ENCODE peak calls at places on chromosomes 13 and 19, in ten cellular contexts. F is breast epithelium; E is thoracic aorta; T is CD8-positive, alpha-beta T cell; R is CD4-positive, alpha-beta memory T cell; A is lung; N is aorta; Z is fibroblast of lung; Q is transverse colon; I is neuronal stem cell. U is an unnamed sample.
A peak's percentile ranks its signal among the peaks of the same experiment; 100 is the strongest.

GRCh38 chr19:46919324-46919723 is 58.5 kb downstream of the ARHGAP35 start:
- DNase-seq in T (no peak), Z (peak; percentile 31), Q (no peak), R (no peak), N (no peak), A (no peak), E (no peak), I (no peak), F (peak; percentile 43), U (no peak)

GRCh38 chr19:12723383-12723642 is 419 bp downstream of the TNPO2 start:
- DNase-seq in T (no peak), Q (no peak), A (no peak), I (no peak), E (no peak), R (no peak), Z (peak; percentile 14), N (no peak), F (no peak), U (no peak)

GRCh38 chr19:39506944-39507714 is 7.8 kb upstream of the SELENOV start:
- DNase-seq in T (peak; percentile 44), R (peak; percentile 47), Z (peak; percentile 44), F (no peak), Q (no peak), N (no peak), E (no peak), A (no peak), I (peak; percentile 71), U (no peak)

GRCh38 chr13:97967948-97968347 is 14.5 kb downstream of the IPO5 start:
- DNase-seq in I (no peak), A (no peak), Z (no peak), Q (no peak), E (no peak), R (no peak), F (no peak), T (no peak), N (no peak), U (no peak)

GRCh38 chr19:14563989-14564650 is 7.7 kb downstream of the NDUFB7 start:
- DNase-seq in E (no peak), N (peak; percentile 55), R (peak; percentile 38), T (peak; percentile 70), I (no peak), F (no peak), Z (no peak), Q (no peak), A (no peak), U (peak; percentile 50)

GRCh38 chr13:46975173-46975572 is 78.3 kb upstream of the HTR2A start:
- DNase-seq in E (no peak), F (no peak), Z (no peak), N (no peak), T (no peak), A (no peak), Q (no peak), R (no peak), I (no peak), U (no peak)

GRCh38 chr19:5929646-5930045 is 15.6 kb downstream of the CAPS start:
- DNase-seq in I (no peak), N (no peak), T (no peak), A (no peak), Z (no peak), E (no peak), F (no peak), Q (no peak), R (no peak), U (no peak)

GRCh38 chr13:23159205-23159586 is 21.6 kb upstream of the SGCG start:
- DNase-seq in Z (peak; percentile 69), Q (no peak), E (no peak), N (peak; percentile 66), F (no peak), T (no peak), A (no peak), R (no peak), I (peak; percentile 68), U (no peak)

GRCh38 chr13:99407906-99408702 is 93.2 kb upstream of the TM9SF2 start:
- DNase-seq in A (no peak), Q (no peak), I (no peak), F (no peak), N (no peak), T (no peak), R (no peak), Z (no peak), E (no peak), U (no peak)

GRCh38 chr13:46648166-46648607 is 95.2 kb downstream of the LRCH1 start:
- DNase-seq in Q (peak; percentile 64), E (no peak), I (no peak), A (no peak), T (no peak), N (no peak), Z (peak; percentile 54), R (no peak), F (no peak), U (no peak)

GRCh38 chr13:61954092-61954491 is 538.4 kb upstream of the PCDH20 start:
- DNase-seq in I (peak; percentile 17), Z (peak; percentile 61), E (no peak), F (no peak), T (no peak), A (no peak), N (no peak), R (no peak), Q (no peak), U (no peak)

GRCh38 chr19:3687774-3688706 is 12.2 kb downstream of the PIP5K1C start:
- DNase-seq in R (peak; percentile 36), E (no peak), I (no peak), T (peak; percentile 45), N (peak; percentile 43), Z (no peak), F (peak; percentile 58), A (no peak), Q (peak; percentile 54), U (no peak)

GRCh38 chr19:45863840-45864628 is at the start of gene FOXA3:
- DNase-seq in E (no peak), R (peak; percentile 55), F (no peak), A (no peak), Q (peak; percentile 85), T (peak; percentile 55), N (no peak), Z (peak; percentile 24), I (no peak), U (peak; percentile 37)

GRCh38 chr19:42252365-42253244 is 2.3 kb downstream of the ERF start:
- DNase-seq in Q (no peak), A (no peak), Z (peak; percentile 47), T (no peak), I (no peak), F (peak; percentile 79), R (no peak), N (no peak), E (no peak), U (peak; percentile 19)

GRCh38 chr13:93963266-93964131 is 516.0 kb downstream of the DCT start:
- DNase-seq in N (no peak), T (no peak), I (no peak), F (no peak), Q (no peak), E (no peak), Z (peak; percentile 73), A (no peak), R (no peak), U (no peak)

DNA sequence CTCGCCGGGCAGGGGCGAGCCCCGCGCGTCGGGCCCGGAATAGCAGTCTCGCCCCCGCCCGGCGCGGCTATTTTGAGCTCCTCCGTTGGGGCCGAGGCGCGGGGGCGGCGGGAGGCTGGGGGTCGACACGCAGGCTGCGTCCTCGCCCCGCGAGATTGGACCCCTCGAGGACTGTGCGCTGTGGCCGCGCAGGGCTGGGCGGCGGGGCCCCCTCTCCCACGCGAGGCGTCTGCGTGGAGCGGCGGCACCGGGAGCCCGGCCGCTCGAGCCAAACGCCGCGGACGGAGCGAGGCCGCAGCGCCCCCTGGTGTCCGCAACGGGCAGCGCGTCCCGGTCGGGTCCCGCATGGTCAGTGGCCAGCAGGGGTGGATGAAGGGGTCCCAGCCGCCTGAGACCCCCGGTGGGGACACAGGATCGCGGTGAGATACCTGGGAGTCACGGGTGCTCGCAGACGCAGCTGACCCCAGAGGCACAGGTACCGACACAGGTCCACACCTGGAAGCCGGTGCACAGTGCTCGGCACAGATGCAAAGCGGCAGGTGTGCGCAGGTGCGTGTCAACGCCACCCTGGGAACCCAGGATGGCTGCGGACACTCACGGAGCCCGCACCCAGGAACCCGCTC is 2.2 kb upstream of the CIRBP start:
- DNase-seq in N (peak; percentile 82), Z (peak; percentile 42), T (peak; percentile 50), F (no peak), R (peak; percentile 70), Q (peak; percentile 82), E (no peak), A (peak; percentile 79), I (no peak), U (peak; percentile 60)
- H3K27ac ChIP-seq in N (no peak overlapping the region), Z (peak overlapping the region; percentile 96), T (peak overlapping the region; percentile 24), F (peak overlapping the region; percentile 98), R (peak overlapping the region; percentile 58), Q (peak overlapping the region; percentile 98), E (peak overlapping the region; percentile 95), A (peak overlapping the region; percentile 77), I (peak overlapping the region; percentile 68), U (peak overlapping the region; percentile 62)

DNA sequence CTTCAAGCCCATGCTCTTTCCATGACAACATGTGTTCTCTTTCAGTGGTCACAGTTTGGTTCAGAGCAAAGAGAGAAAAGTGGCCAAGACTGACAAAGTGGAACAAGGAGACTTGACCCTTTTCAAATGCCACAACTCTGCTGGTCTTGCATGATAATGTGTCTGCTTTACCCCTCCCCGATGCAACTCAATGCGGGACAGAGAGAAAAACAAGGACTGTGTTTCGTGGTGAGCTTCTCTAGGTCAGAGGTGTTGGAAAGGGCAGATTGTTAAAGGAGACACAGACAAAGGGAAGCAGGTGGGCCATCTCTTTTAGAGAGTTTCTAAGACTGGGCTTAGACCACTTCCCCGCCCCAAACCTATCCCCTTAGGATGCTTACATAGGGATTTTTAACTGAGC is 61.6 kb upstream of the SERTM1 start:
- DNase-seq in A (no peak), R (no peak), E (no peak), N (no peak), I (no peak), Q (no peak), T (no peak), Z (no peak), F (no peak), U (no peak)
- H3K27ac ChIP-seq in A (no peak overlapping the region), R (no peak overlapping the region), E (no peak overlapping the region), N (no peak overlapping the region), I (no peak overlapping the region), Q (no peak overlapping the region), T (no peak overlapping the region), Z (no peak overlapping the region), F (no peak overlapping the region), U (no peak overlapping the region)

DNA sequence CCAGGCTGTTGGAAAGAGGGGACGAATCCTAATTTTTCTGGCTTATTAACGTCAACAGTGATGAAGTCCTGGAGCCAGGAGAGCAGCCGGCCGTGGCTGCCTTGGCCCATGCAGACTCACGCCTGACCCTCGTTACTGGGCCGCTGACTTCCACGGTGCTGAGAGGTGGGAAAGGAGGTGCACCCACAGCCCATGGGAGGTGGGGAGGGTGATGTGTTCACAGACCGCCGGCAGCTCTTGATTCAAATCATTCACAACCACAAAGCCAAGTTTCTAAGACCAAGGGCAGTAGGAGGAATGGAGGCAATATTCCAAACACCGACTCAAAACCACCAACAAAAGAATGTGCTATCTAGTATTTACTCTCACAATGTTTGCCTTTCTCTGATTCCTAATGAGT is 24.3 kb downstream of the COL4A2 start:
- DNase-seq in Z (peak; percentile 76), E (no peak), Q (no peak), F (no peak), R (no peak), N (peak; percentile 46), A (no peak), I (no peak), T (no peak), U (no peak)
- H3K27ac ChIP-seq in Z (peak overlapping the region; percentile 95), E (peak overlapping the region; percentile 96), Q (peak overlapping the region; percentile 85), F (peak overlapping the region; percentile 21), R (no peak overlapping the region), N (no peak overlapping the region), A (peak overlapping the region; percentile 61), I (no peak overlapping the region), T (no peak overlapping the region), U (no peak overlapping the region)

GRCh38 chr19:35908010-35908441 is at the start of gene TYROBP:
- DNase-seq in F (no peak), Z (no peak), Q (no peak), R (no peak), A (no peak), T (no peak), I (no peak), N (peak; percentile 78), E (no peak), U (no peak)
- H3K27ac ChIP-seq in F (no peak within 1 kb of the TSS), Z (no peak within 1 kb of the TSS), Q (peak within 1 kb of the TSS; percentile 94), R (no peak within 1 kb of the TSS), A (peak within 1 kb of the TSS; percentile 77), T (no peak within 1 kb of the TSS), I (no peak within 1 kb of the TSS), N (no peak within 1 kb of the TSS), E (peak within 1 kb of the TSS; percentile 59), U (no peak within 1 kb of the TSS)